ENCODE peak calls at places on chromosomes 4 and X, in ten cellular contexts. One of them, this sample, is unnamed.

GRCh38 chrX:136694491-136695087 is 46.6 kb downstream of the CD40LG start:
- DNase-seq in NCI-H526 treated with DMSO at 0.1 percent for 48 hours: peak
- DNase-seq in fibroblast of the aortic adventitia: peak
- DNase-seq in Caki2: peak
- DNase-seq in HS-5: no peak
- DNase-seq in RWPE1: peak
- DNase-seq in WTC11: no peak
- DNase-seq in NCI-H82: peak
- DNase-seq in T-helper 9 cell: no peak
- DNase-seq in lung: no peak
- DNase-seq in this sample: no peak

GRCh38 chrX:54564942-54565341 is 34.9 kb downstream of the GNL3L start:
- DNase-seq in NCI-H526 treated with DMSO at 0.1 percent for 48 hours: no peak
- DNase-seq in fibroblast of the aortic adventitia: peak
- DNase-seq in Caki2: no peak
- DNase-seq in HS-5: peak
- DNase-seq in RWPE1: no peak
- DNase-seq in WTC11: no peak
- DNase-seq in NCI-H82: no peak
- DNase-seq in T-helper 9 cell: no peak
- DNase-seq in lung: no peak
- DNase-seq in this sample: no peak

GRCh38 chr4:169618286-169618685 is 2.1 kb upstream of the CLCN3 start:
- DNase-seq in NCI-H526 treated with DMSO at 0.1 percent for 48 hours: no peak
- DNase-seq in fibroblast of the aortic adventitia: no peak
- DNase-seq in Caki2: no peak
- DNase-seq in HS-5: no peak
- DNase-seq in RWPE1: no peak
- DNase-seq in WTC11: no peak
- DNase-seq in NCI-H82: no peak
- DNase-seq in T-helper 9 cell: no peak
- DNase-seq in lung: no peak
- DNase-seq in this sample: no peak

GRCh38 chr4:38367642-38368189 is 296.3 kb upstream of the KLF3 start:
- DNase-seq in NCI-H526 treated with DMSO at 0.1 percent for 48 hours: no peak
- DNase-seq in fibroblast of the aortic adventitia: no peak
- DNase-seq in Caki2: no peak
- DNase-seq in HS-5: no peak
- DNase-seq in RWPE1: no peak
- DNase-seq in WTC11: no peak
- DNase-seq in NCI-H82: no peak
- DNase-seq in T-helper 9 cell: no peak
- DNase-seq in lung: no peak
- DNase-seq in this sample: no peak

GRCh38 chrX:80846247-80846646 is 36.6 kb upstream of the BRWD3 start:
- DNase-seq in NCI-H526 treated with DMSO at 0.1 percent for 48 hours: no peak
- DNase-seq in fibroblast of the aortic adventitia: no peak
- DNase-seq in Caki2: no peak
- DNase-seq in HS-5: no peak
- DNase-seq in RWPE1: no peak
- DNase-seq in WTC11: no peak
- DNase-seq in NCI-H82: no peak
- DNase-seq in T-helper 9 cell: no peak
- DNase-seq in lung: no peak
- DNase-seq in this sample: no peak

GRCh38 chrX:22666441-22666840 is 333.3 kb upstream of the DDX53 start:
- DNase-seq in NCI-H526 treated with DMSO at 0.1 percent for 48 hours: peak
- DNase-seq in fibroblast of the aortic adventitia: peak
- DNase-seq in Caki2: no peak
- DNase-seq in HS-5: no peak
- DNase-seq in RWPE1: no peak
- DNase-seq in WTC11: peak
- DNase-seq in NCI-H82: peak
- DNase-seq in T-helper 9 cell: no peak
- DNase-seq in lung: no peak
- DNase-seq in this sample: no peak

GRCh38 chrX:43741843-43742573 is 85.9 kb downstream of the MAOA start:
- DNase-seq in NCI-H526 treated with DMSO at 0.1 percent for 48 hours: no peak
- DNase-seq in fibroblast of the aortic adventitia: peak
- DNase-seq in Caki2: no peak
- DNase-seq in HS-5: no peak
- DNase-seq in RWPE1: peak
- DNase-seq in WTC11: no peak
- DNase-seq in NCI-H82: no peak
- DNase-seq in T-helper 9 cell: no peak
- DNase-seq in lung: no peak
- DNase-seq in this sample: no peak

GRCh38 chr4:166143227-166143626 is 270.2 kb downstream of the TLL1 start:
- DNase-seq in NCI-H526 treated with DMSO at 0.1 percent for 48 hours: no peak
- DNase-seq in fibroblast of the aortic adventitia: no peak
- DNase-seq in Caki2: no peak
- DNase-seq in HS-5: peak
- DNase-seq in RWPE1: no peak
- DNase-seq in WTC11: no peak
- DNase-seq in NCI-H82: no peak
- DNase-seq in T-helper 9 cell: peak
- DNase-seq in lung: no peak
- DNase-seq in this sample: no peak

GRCh38 chrX:100994352-100995281 is 25.1 kb downstream of the ARL13A start:
- DNase-seq in NCI-H526 treated with DMSO at 0.1 percent for 48 hours: no peak
- DNase-seq in fibroblast of the aortic adventitia: peak
- DNase-seq in Caki2: peak
- DNase-seq in HS-5: peak
- DNase-seq in RWPE1: peak
- DNase-seq in WTC11: no peak
- DNase-seq in NCI-H82: no peak
- DNase-seq in T-helper 9 cell: no peak
- DNase-seq in lung: no peak
- DNase-seq in this sample: no peak

GRCh38 chr4:185221491-185221890 is 12.1 kb downstream of the SNX25 start:
- DNase-seq in NCI-H526 treated with DMSO at 0.1 percent for 48 hours: no peak
- DNase-seq in fibroblast of the aortic adventitia: no peak
- DNase-seq in Caki2: no peak
- DNase-seq in HS-5: no peak
- DNase-seq in RWPE1: no peak
- DNase-seq in WTC11: no peak
- DNase-seq in NCI-H82: no peak
- DNase-seq in T-helper 9 cell: no peak
- DNase-seq in lung: no peak
- DNase-seq in this sample: no peak

GRCh38 chr4:176031927-176032326 is 33.7 kb upstream of the WDR17 start:
- DNase-seq in NCI-H526 treated with DMSO at 0.1 percent for 48 hours: no peak
- DNase-seq in fibroblast of the aortic adventitia: no peak
- DNase-seq in Caki2: no peak
- DNase-seq in HS-5: no peak
- DNase-seq in RWPE1: peak
- DNase-seq in WTC11: no peak
- DNase-seq in NCI-H82: peak
- DNase-seq in T-helper 9 cell: no peak
- DNase-seq in lung: no peak
- DNase-seq in this sample: no peak

GRCh38 chr4:31088600-31089230 is 368.5 kb downstream of the PCDH7 start:
- DNase-seq in NCI-H526 treated with DMSO at 0.1 percent for 48 hours: no peak
- DNase-seq in fibroblast of the aortic adventitia: peak
- DNase-seq in Caki2: peak
- DNase-seq in HS-5: no peak
- DNase-seq in RWPE1: no peak
- DNase-seq in WTC11: no peak
- DNase-seq in NCI-H82: no peak
- DNase-seq in T-helper 9 cell: no peak
- DNase-seq in lung: no peak
- DNase-seq in this sample: no peak

GRCh38 chr4:17230727-17231126 is 281.2 kb downstream of the QDPR start:
- DNase-seq in NCI-H526 treated with DMSO at 0.1 percent for 48 hours: no peak
- DNase-seq in fibroblast of the aortic adventitia: no peak
- DNase-seq in Caki2: no peak
- DNase-seq in HS-5: no peak
- DNase-seq in RWPE1: no peak
- DNase-seq in WTC11: no peak
- DNase-seq in NCI-H82: no peak
- DNase-seq in T-helper 9 cell: no peak
- DNase-seq in lung: no peak
- DNase-seq in this sample: no peak